ENCODE peak calls at places on chromosomes 11 and 22, in four cellular contexts. Q, B, I and A are unnamed samples.
A peak's percentile ranks its signal among the peaks of the same experiment; 100 is the strongest.

GRCh38 chr11:15107730-15108515 is 6.8 kb upstream of the INSC start:
- DNase-seq in Q (no peak), B (no peak), I (no peak), A (no peak)

GRCh38 chr22:37521236-37521739 is 2.1 kb upstream of the CARD10 start:
- DNase-seq in Q (peak; percentile 51), B (no peak), I (no peak), A (no peak)

GRCh38 chr22:44340271-44341239 is 27.8 kb upstream of the SHISAL1 start:
- DNase-seq in Q (no peak), I (no peak), B (no peak), A (no peak)

GRCh38 chr11:64649304-64649703 is 58.3 kb downstream of the SLC22A12 start:
- DNase-seq in Q (no peak), B (no peak), I (peak; percentile 37), A (peak; percentile 50)

GRCh38 chr11:3226846-3227567 is 5.2 kb downstream of the MRGPRE start:
- DNase-seq in I (no peak), Q (peak; percentile 68), B (no peak), A (no peak)

GRCh38 chr11:8273281-8273680 is 9.6 kb upstream of the LMO1 start:
- DNase-seq in Q (no peak), I (no peak), B (no peak), A (no peak)

GRCh38 chr22:50507421-50507990 is at the start of gene LMF2:
- DNase-seq in I (peak; percentile 92), Q (peak; percentile 98), B (peak; percentile 81), A (peak; percentile 92)

GRCh38 chr11:126462422-126462821 is 106.9 kb downstream of the ST3GAL4 start:
- DNase-seq in I (no peak), B (no peak), Q (no peak), A (no peak)

GRCh38 chr11:35463211-35463810 is 44.0 kb upstream of the SLC1A2 start:
- DNase-seq in I (no peak), B (no peak), Q (no peak), A (no peak)

GRCh38 chr22:28799834-28800307 is 498 bp downstream of the XBP1 start:
- DNase-seq in I (peak; percentile 59), Q (peak; percentile 91), B (peak; percentile 63), A (peak; percentile 63)

GRCh38 chr11:34140149-34140548 is 34.7 kb downstream of the NAT10 start:
- DNase-seq in Q (no peak), I (no peak), B (no peak), A (no peak)

GRCh38 chr11:67119577-67120391 is 721 bp downstream of the KDM2A start:
- DNase-seq in B (peak; percentile 30), Q (peak; percentile 78), I (peak; percentile 18), A (peak; percentile 59)

GRCh38 chr11:124793466-124794278 is 6.5 kb downstream of the MSANTD2 start:
- DNase-seq in B (no peak), I (peak; percentile 51), Q (no peak), A (peak; percentile 25)

GRCh38 chr11:84581083-84581482 is 1046.1 kb downstream of the DLG2 start:
- DNase-seq in Q (no peak), I (no peak), B (no peak), A (no peak)

GRCh38 chr22:24451162-24451561 is 23.8 kb downstream of the ADORA2A start:
- DNase-seq in B (no peak), Q (no peak), I (no peak), A (no peak)

GRCh38 chr11:78181155-78181554 is 7.3 kb downstream of the KCTD21 start:
- DNase-seq in B (no peak), I (no peak), Q (no peak), A (no peak)

GRCh38 chr22:30612789-30613188 is 5.8 kb downstream of the TCN2 start:
- DNase-seq in I (no peak), Q (no peak), B (no peak), A (no peak)

GRCh38 chr11:61543606-61544306 is 35.2 kb downstream of the LRRC10B start:
- DNase-seq in B (no peak), Q (no peak), I (no peak), A (no peak)

GRCh38 chr11:44912270-44912987 is 38.3 kb downstream of the TP53I11 start:
- DNase-seq in B (no peak), Q (no peak), I (no peak), A (no peak)

GRCh38 chr11:110919241-110919893 is 207.1 kb upstream of the ARHGAP20 start:
- DNase-seq in I (no peak), B (no peak), Q (no peak), A (no peak)

GRCh38 chr11:34380696-34381095 is 22.9 kb upstream of the ABTB2 start:
- DNase-seq in Q (no peak), I (no peak), B (no peak), A (no peak)

GRCh38 chr11:131694526-131695424 is 324.4 kb downstream of the NTM start:
- DNase-seq in Q (peak; percentile 94), I (peak; percentile 81), B (peak; percentile 67), A (peak; percentile 87)

GRCh38 chr22:37898441-37899181 is 7.5 kb upstream of the MICALL1 start:
- DNase-seq in I (peak; percentile 85), B (no peak), Q (no peak), A (peak; percentile 67)

GRCh38 chr11:61586792-61587430 is 6.0 kb upstream of the SYT7 start:
- DNase-seq in I (no peak), B (no peak), Q (no peak), A (no peak)

GRCh38 chr11:94511932-94512781 is at the start of gene C11orf97:
- DNase-seq in Q (peak; percentile 88), I (peak; percentile 79), B (peak; percentile 47), A (peak; percentile 83)

GRCh38 chr11:17036666-17037658 is 22.7 kb upstream of the PLEKHA7 start:
- DNase-seq in I (peak; percentile 71), B (no peak), Q (no peak), A (no peak)

GRCh38 chr11:32526715-32527114 is 56.9 kb upstream of the EIF3M start:
- DNase-seq in B (no peak), Q (no peak), I (no peak), A (no peak)
- TF ChIP-seq CTCF in B (no peak), Q (no peak), I (no peak), A (no peak)

GRCh38 chr22:47324435-47324990 is 562.1 kb downstream of the TBC1D22A start:
- DNase-seq in B (no peak), Q (no peak), I (no peak), A (no peak)
- H3K9me3 ChIP-seq in B (peaks cover 19% of the 10 kb centered on the region), Q (peaks cover 3% of the 10 kb centered on the region), I (peaks cover 2% of the 10 kb centered on the region), A (no peaks in the 10 kb centered on the region)

GRCh38 chr22:35712672-35713071 is 5.0 kb upstream of the APOL5 start:
- DNase-seq in B (no peak), I (no peak), Q (no peak), A (no peak)
- TF ChIP-seq CTCF in B (no peak), I (no peak), Q (no peak), A (no peak)

GRCh38 chr22:49281467-49282340 is 546.0 kb downstream of the BRD1 start:
- DNase-seq in Q (no peak), B (no peak), I (no peak), A (no peak)

GRCh38 chr22:49286236-49286760 is 541.4 kb downstream of the BRD1 start:
- DNase-seq in B (no peak), Q (no peak), I (no peak), A (no peak)

GRCh38 chr22:49284931-49285330 is 542.7 kb downstream of the BRD1 start:
- DNase-seq in B (no peak), I (no peak), Q (no peak), A (no peak)

GRCh38 chr22:49282596-49282995 is 545.1 kb downstream of the BRD1 start:
- DNase-seq in B (no peak), I (no peak), Q (no peak), A (no peak)

GRCh38 chr22:49284389-49284788 is 543.3 kb downstream of the BRD1 start:
- DNase-seq in Q (no peak), B (no peak), I (no peak), A (no peak)
- H3K9me3 ChIP-seq in Q (peaks cover 2% of the 10 kb centered on the region), B (no peaks in the 10 kb centered on the region), I (no peaks in the 10 kb centered on the region), A (no peaks in the 10 kb centered on the region)

DNA sequence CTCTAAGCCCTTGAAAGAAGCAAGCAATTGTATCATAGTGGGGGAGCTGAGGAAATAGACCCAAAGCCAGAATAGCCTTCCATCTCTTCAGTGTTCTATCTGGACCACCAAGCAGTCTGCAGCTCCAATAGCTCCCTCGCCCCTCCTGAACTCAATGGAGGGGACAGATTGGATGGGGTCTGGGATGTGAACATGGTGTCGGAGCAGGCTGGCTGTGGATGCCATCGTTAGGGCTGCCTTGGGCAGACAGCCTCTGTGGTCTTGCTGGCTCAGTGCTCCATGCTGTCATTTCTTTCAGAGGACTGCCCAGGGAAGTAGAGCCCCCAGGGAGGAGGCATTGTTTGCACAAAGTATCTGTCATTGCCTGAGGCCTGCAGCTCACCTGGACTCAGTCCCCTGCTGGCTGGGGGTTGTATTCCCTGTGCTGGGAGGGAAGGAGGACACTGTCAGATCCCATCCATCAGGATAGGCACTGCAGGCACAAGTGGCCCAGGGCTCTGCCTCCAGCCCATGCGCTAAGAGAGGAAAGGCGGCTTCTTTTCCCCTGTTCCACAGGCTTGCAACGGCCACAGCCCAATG is 537.7 kb downstream of the BUD13 start:
- DNase-seq in I (no peak), Q (no peak), B (no peak), A (no peak)
- TF ChIP-seq CTCF in I (no peak), Q (no peak), B (no peak), A (no peak)